ENCODE peak calls at places on chromosomes 12 and 14, in four cellular contexts. U, H, S and W are unnamed samples.

GRCh38 chr14:22977684-22978486 is 4.5 kb downstream of the AJUBA start:
- DNase-seq in H (peak; percentile 97), S (peak; percentile 93), U (peak; percentile 90), W (peak; percentile 87)

GRCh38 chr14:31529053-31529452 is 32.2 kb upstream of the NUBPL start:
- DNase-seq in U (no peak), S (no peak), H (no peak), W (no peak)

GRCh38 chr12:112087055-112087850 is 21.3 kb downstream of the NAA25 start:
- DNase-seq in S (no peak), U (no peak), H (no peak), W (no peak)

GRCh38 chr12:88931598-88931997 is 351.3 kb upstream of the KITLG start:
- DNase-seq in U (no peak), H (peak; percentile 33), S (no peak), W (no peak)

GRCh38 chr12:87812030-87812429 is 217.2 kb downstream of the C12orf50 start:
- DNase-seq in H (no peak), S (no peak), U (no peak), W (no peak)

GRCh38 chr14:95533391-95533821 is 1.4 kb upstream of the GLRX5 start:
- DNase-seq in U (no peak), H (peak; percentile 27), S (no peak), W (peak; percentile 64)

GRCh38 chr14:90168425-90169105 is 87.8 kb upstream of the PSMC1 start:
- DNase-seq in U (no peak), H (no peak), S (no peak), W (peak; percentile 37)

GRCh38 chr14:88502740-88503139 is 52.1 kb downstream of the PTPN21 start:
- DNase-seq in S (no peak), U (no peak), H (no peak), W (no peak)

GRCh38 chr12:2776129-2776806 is 18.5 kb upstream of the FKBP4 start:
- DNase-seq in H (no peak), S (no peak), U (no peak), W (no peak)

GRCh38 chr12:130236421-130236820 is 74.2 kb downstream of the FZD10 start:
- DNase-seq in H (no peak), S (no peak), U (no peak), W (no peak)

GRCh38 chr12:100593490-100593889 is 20.0 kb downstream of the GAS2L3 start:
- DNase-seq in U (no peak), S (no peak), H (no peak), W (peak; percentile 41)

GRCh38 chr12:50572760-50573159 is 68.0 kb downstream of the DIP2B start:
- DNase-seq in H (no peak), S (no peak), U (no peak), W (no peak)

GRCh38 chr12:79964100-79964627 is 29.3 kb upstream of the PPP1R12A start:
- DNase-seq in H (no peak), S (no peak), U (no peak), W (no peak)

GRCh38 chr12:93361159-93361919 is 16.4 kb upstream of the NUDT4 start:
- DNase-seq in S (no peak), U (peak; percentile 30), H (no peak), W (peak; percentile 65)

GRCh38 chr12:100494026-100494425 is 20.4 kb downstream of the NR1H4 start:
- DNase-seq in H (no peak), S (no peak), U (no peak), W (no peak)

GRCh38 chr12:32669584-32669983 is 9.5 kb upstream of the DNM1L start:
- DNase-seq in H (no peak), S (no peak), U (no peak), W (no peak)

GRCh38 chr12:96445743-96446655 is 43.4 kb upstream of the CFAP54 start:
- DNase-seq in S (no peak), U (no peak), H (no peak), W (peak; percentile 97)

GRCh38 chr12:95117178-95117599 is 43.8 kb upstream of the NR2C1 start:
- DNase-seq in S (peak; percentile 35), H (peak; percentile 83), U (peak; percentile 79), W (peak; percentile 84)

GRCh38 chr14:54447231-54447692 is 6.1 kb upstream of the CNIH1 start:
- DNase-seq in U (no peak), S (no peak), H (no peak), W (no peak)

GRCh38 chr14:97166497-97166896 is 369.3 kb downstream of the VRK1 start:
- DNase-seq in U (no peak), H (no peak), S (no peak), W (no peak)

GRCh38 chr14:55702501-55702900 is 122.5 kb downstream of the KTN1 start:
- DNase-seq in U (no peak), H (no peak), S (no peak), W (no peak)

GRCh38 chr14:55329999-55330710 is 58.9 kb downstream of the FBXO34 start:
- DNase-seq in H (no peak), U (no peak), S (no peak), W (no peak)

GRCh38 chr12:22103418-22103817 is 57.4 kb downstream of the CMAS start:
- DNase-seq in U (no peak), S (no peak), H (no peak), W (no peak)

GRCh38 chr12:116426391-116427136 is 132.6 kb upstream of the MAP1LC3B2 start:
- DNase-seq in S (no peak), U (peak; percentile 36), H (peak; percentile 50), W (peak; percentile 55)

GRCh38 chr12:86193931-86194330 is 62.3 kb downstream of the MGAT4C start:
- DNase-seq in S (no peak), U (no peak), H (no peak), W (no peak)

GRCh38 chr12:79408665-79409064 is 282.1 kb downstream of the PAWR start:
- DNase-seq in H (no peak), U (no peak), S (no peak), W (no peak)

GRCh38 chr14:85566603-85567002 is 36.7 kb downstream of the FLRT2 start:
- DNase-seq in S (no peak), H (no peak), U (no peak), W (peak; percentile 72)

GRCh38 chr12:51896236-51896635 is 8.3 kb downstream of the ANKRD33 start:
- DNase-seq in H (no peak), U (no peak), S (no peak), W (no peak)

GRCh38 chr14:104688505-104688754 is 988 bp upstream of the INF2 start:
- DNase-seq in S (no peak), U (no peak), H (no peak), W (no peak)

GRCh38 chr14:104687601-104688504 is 1.6 kb upstream of the INF2 start:
- DNase-seq in H (peak; percentile 52), U (peak; percentile 98), S (no peak), W (peak; percentile 78)

GRCh38 chr14:104685216-104685997 is 4.0 kb upstream of the INF2 start:
- DNase-seq in H (no peak), S (no peak), U (no peak), W (no peak)

GRCh38 chr14:104685998-104686610 is 3.3 kb upstream of the INF2 start:
- DNase-seq in H (no peak), S (no peak), U (no peak), W (no peak)

DNA sequence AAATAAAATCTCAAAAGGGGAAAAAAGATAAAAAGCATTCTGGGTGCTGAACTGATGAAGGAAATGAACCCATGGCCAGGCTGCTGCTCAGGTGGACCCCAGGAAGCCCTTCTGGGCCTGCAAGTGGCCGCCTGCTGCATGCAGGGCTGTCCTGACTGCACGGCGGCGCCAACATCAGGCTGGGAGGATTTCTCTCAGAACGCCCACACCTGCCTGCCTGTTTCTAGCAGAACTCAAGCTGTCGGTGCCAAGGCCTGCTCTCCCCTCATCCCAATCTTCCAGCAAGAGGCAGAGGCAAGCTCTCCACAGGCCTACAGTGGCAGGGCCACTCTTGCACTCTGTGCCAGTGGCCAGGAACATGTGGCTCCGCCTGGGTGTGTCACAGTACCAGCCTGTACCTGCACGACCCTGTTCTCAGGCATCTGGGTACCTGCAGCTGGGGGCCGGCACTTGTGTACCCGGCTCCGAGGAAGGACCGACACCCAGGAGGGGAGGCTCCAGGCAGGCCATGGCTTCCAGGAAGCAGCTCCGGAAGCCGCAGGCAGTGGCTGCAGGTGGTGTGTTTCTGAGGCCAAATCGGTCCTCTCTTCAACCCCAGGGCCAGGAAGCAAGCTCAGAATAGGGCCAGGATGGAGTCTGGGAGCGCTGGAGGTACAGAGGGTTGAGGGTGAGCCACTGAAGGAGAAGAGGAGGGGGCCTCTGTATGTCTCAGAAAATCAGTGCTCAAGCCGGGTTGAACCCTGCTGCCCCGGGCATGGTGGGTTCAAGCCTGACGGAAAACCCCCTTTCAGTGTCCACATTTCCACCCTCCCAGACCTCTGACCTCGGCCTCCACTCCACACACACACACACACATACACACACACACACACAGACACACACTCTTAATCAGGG is 2.5 kb upstream of the INF2 start:
- DNase-seq in H (peak; percentile 1), U (no peak), S (no peak), W (no peak)
- H3K4me1 ChIP-seq in H (peaks cover 51% of the 10 kb centered on the region), U (peaks cover 47% of the 10 kb centered on the region), S (peaks cover 40% of the 10 kb centered on the region), W (peaks cover 21% of the 10 kb centered on the region)

GRCh38 chr14:74763803-74764531 is 851 bp downstream of the YLPM1 start:
- DNase-seq in U (peak; percentile 20), S (no peak), H (peak; percentile 44), W (peak; percentile 22)
- H3K4me1 ChIP-seq in U (peaks cover 44% of the 10 kb centered on the region), S (peaks cover 16% of the 10 kb centered on the region), H (peaks cover 20% of the 10 kb centered on the region), W (peaks cover 31% of the 10 kb centered on the region)

GRCh38 chr12:49091836-49092085 is 2.8 kb downstream of the DHH start:
- DNase-seq in H (no peak), U (no peak), S (no peak), W (no peak)
- H3K4me1 ChIP-seq in H (peaks cover 40% of the 10 kb centered on the region), U (peaks cover 57% of the 10 kb centered on the region), S (peaks cover 21% of the 10 kb centered on the region), W (peaks cover 12% of the 10 kb centered on the region)

GRCh38 chr12:13103391-13104033 is at the start of gene GSG1:
- DNase-seq in U (no peak), S (no peak), H (no peak), W (peak; percentile 30)

GRCh38 chr12:13100882-13101769 is 2.3 kb downstream of the GSG1 start:
- DNase-seq in H (peak; percentile 94), S (peak; percentile 90), U (peak; percentile 88), W (peak; percentile 97)

GRCh38 chr12:13100610-13100881 is 2.9 kb downstream of the GSG1 start:
- DNase-seq in U (no peak), H (no peak), S (no peak), W (no peak)

GRCh38 chr12:13102481-13103195 is 829 bp downstream of the GSG1 start:
- DNase-seq in H (no peak), U (no peak), S (no peak), W (peak; percentile 63)

GRCh38 chr12:13101854-13102375 is 1.6 kb downstream of the GSG1 start:
- DNase-seq in U (peak; percentile 53), S (no peak), H (no peak), W (no peak)
- H3K4me1 ChIP-seq in U (peaks cover 25% of the 10 kb centered on the region), S (peaks cover 32% of the 10 kb centered on the region), H (peaks cover 24% of the 10 kb centered on the region), W (no peaks in the 10 kb centered on the region)

DNA sequence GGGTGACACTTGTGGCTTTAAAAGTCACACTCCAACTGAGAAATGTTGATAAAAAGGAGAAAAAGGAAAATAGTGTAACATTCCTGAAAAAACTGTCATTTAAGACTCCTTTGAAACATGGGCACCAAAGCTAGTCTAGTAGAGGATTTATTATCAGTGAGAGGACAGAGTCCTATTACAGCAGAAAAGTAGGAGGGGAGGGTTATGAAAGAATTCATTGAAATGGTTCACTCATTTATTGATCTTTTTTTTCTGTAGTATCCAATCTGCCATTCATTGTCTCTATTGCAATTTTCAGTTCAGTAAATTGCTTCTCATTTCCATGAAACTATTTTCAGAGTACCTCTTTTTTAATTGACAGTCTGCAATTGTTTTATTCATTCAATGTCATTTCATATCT is 25.4 kb downstream of the PPM1A start:
- DNase-seq in H (no peak), U (no peak), S (no peak), W (no peak)
- H3K4me1 ChIP-seq in H (peaks cover 15% of the 10 kb centered on the region), U (peaks cover 43% of the 10 kb centered on the region), S (no peaks in the 10 kb centered on the region), W (peaks cover 32% of the 10 kb centered on the region)